ENCODE peak calls at places on chromosomes 7 and 10, in seven cellular contexts. Z, X, E, R, P, H and F are unnamed samples.

GRCh38 chr10:86365346-86366032 is 1.1 kb downstream of the GRID1 start:
- DNase-seq in Z (no peak), E (peak; percentile 51), R (no peak), H (peak; percentile 50), X (no peak), P (no peak), F (peak; percentile 33)

GRCh38 chr7:30389793-30390192 is 88.8 kb downstream of the NOD1 start:
- DNase-seq in X (peak; percentile 11), P (no peak), H (no peak), Z (no peak), E (no peak), R (no peak), F (no peak)

GRCh38 chr7:73828107-73828803 is 2.5 kb upstream of the CLDN4 start:
- DNase-seq in P (peak; percentile 67), R (peak; percentile 51), Z (no peak), H (no peak), E (peak; percentile 10), X (peak; percentile 78), F (no peak)

GRCh38 chr10:16933799-16934198 is 116.6 kb upstream of the RSU1 start:
- DNase-seq in E (no peak), H (no peak), X (no peak), R (no peak), P (no peak), Z (peak; percentile 34), F (no peak)

GRCh38 chr10:118522791-118523498 is 72.5 kb downstream of the PRLHR start:
- DNase-seq in H (no peak), X (no peak), E (no peak), Z (no peak), P (no peak), R (no peak), F (no peak)

GRCh38 chr10:11110499-11110898 is 92.8 kb downstream of the CELF2 start:
- DNase-seq in X (no peak), P (no peak), R (no peak), H (no peak), Z (no peak), E (no peak), F (no peak)

GRCh38 chr10:124701881-124702656 is 42.1 kb downstream of the FAM53B start:
- DNase-seq in P (no peak), H (no peak), X (peak; percentile 91), E (peak; percentile 85), R (no peak), Z (peak; percentile 83), F (no peak)

GRCh38 chr10:116324951-116325635 is 845 bp downstream of the CCDC172 start:
- DNase-seq in E (no peak), H (no peak), R (no peak), Z (no peak), P (no peak), X (no peak), F (no peak)

GRCh38 chr7:538764-539685 is 19.4 kb upstream of the PDGFA start:
- DNase-seq in E (no peak), X (no peak), P (no peak), H (no peak), R (no peak), Z (no peak), F (no peak)

GRCh38 chr7:158424531-158424930 is 163.1 kb downstream of the PTPRN2 start:
- DNase-seq in Z (no peak), H (peak; percentile 30), R (no peak), E (no peak), P (no peak), X (no peak), F (no peak)

GRCh38 chr10:43037942-43038782 is 38.7 kb upstream of the RET start:
- DNase-seq in P (no peak), Z (no peak), X (no peak), R (no peak), H (no peak), E (no peak), F (no peak)

GRCh38 chr10:128854965-128855364 is 612.1 kb upstream of the MGMT start:
- DNase-seq in Z (peak; percentile 63), P (no peak), H (peak; percentile 75), E (peak; percentile 84), X (peak; percentile 63), R (no peak), F (peak; percentile 97)

GRCh38 chr7:141014523-141015395 is at the start of gene MRPS33:
- DNase-seq in P (peak; percentile 98), E (peak; percentile 96), H (peak; percentile 90), Z (peak; percentile 94), R (peak; percentile 99), X (peak; percentile 97), F (peak; percentile 97)

GRCh38 chr7:156109076-156109475 is 296.8 kb upstream of the SHH start:
- DNase-seq in P (no peak), E (no peak), H (no peak), R (no peak), Z (no peak), X (no peak), F (no peak)

GRCh38 chr7:93053946-93054943 is 63.5 kb downstream of the SAMD9 start:
- DNase-seq in X (peak; percentile 2), P (no peak), R (no peak), H (no peak), Z (no peak), E (no peak), F (no peak)

GRCh38 chr7:99679400-99680191 is at the start of gene CYP3A5:
- DNase-seq in E (no peak), X (peak; percentile 83), H (no peak), P (no peak), R (peak; percentile 90), Z (peak; percentile 32), F (no peak)
- TF ChIP-seq POLR2A in E (no peak), X (peak; percentile 86), H (no peak), P (peak; percentile 47), R (peak; percentile 85), Z (no peak), F (no peak)

DNA sequence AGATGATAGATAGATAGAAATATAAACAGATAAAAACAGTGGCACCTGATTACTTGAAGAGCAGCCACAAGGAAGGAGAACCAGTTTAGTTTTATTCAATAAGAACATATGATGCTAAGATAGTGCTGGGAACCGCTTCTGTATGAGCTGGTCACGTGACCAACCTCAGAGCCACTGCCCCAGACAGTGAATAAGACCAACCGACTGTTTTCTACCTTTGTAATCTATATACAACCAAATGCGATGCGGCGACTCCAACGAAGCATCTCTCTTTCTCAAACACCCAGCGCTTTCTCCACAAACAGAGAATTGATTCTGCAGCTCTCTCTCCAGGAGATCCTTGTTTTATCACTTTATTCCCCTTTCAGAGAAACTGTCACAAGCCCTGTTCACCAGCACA is 55.5 kb upstream of the JCAD start:
- DNase-seq in H (no peak), P (no peak), X (peak; percentile 21), Z (no peak), R (no peak), E (no peak), F (peak; percentile 43)
- H3K4me3 ChIP-seq in H (no peak overlapping the region), P (no peak overlapping the region), X (no peak overlapping the region), Z (peak overlapping the region; percentile 23), R (no peak overlapping the region), E (no peak overlapping the region), F (no peak overlapping the region)

GRCh38 chr10:61289813-61290212 is 163.4 kb downstream of the TMEM26 start:
- DNase-seq in R (no peak), Z (no peak), P (no peak), H (no peak), E (no peak), X (no peak), F (no peak)
- TF ChIP-seq POLR2A in R (no peak), Z (no peak), P (no peak), H (no peak), E (no peak), X (no peak), F (no peak)

GRCh38 chr7:120990468-120991118 is 2.1 kb downstream of the CPED1 start:
- DNase-seq in X (no peak), R (peak; percentile 50), H (no peak), E (no peak), Z (no peak), P (no peak), F (no peak)
- H3K4me3 ChIP-seq in X (no peak overlapping the region), R (peak overlapping the region; percentile 63), H (peak overlapping the region; percentile 51), E (peak overlapping the region; percentile 57), Z (peak overlapping the region; percentile 49), P (no peak overlapping the region), F (no peak overlapping the region)

GRCh38 chr10:68900427-68901105 is 549 bp upstream of the DDX50 start:
- DNase-seq in H (no peak), R (no peak), E (peak; percentile 86), X (no peak), Z (no peak), P (peak; percentile 36), F (no peak)

GRCh38 chr10:68901106-68901927 is at the start of gene DDX50:
- DNase-seq in H (peak; percentile 96), R (peak; percentile 97), E (peak; percentile 96), X (peak; percentile 99), P (peak; percentile 89), Z (peak; percentile 96), F (peak; percentile 98)

GRCh38 chr10:68899186-68899745 is 1.8 kb upstream of the DDX50 start:
- DNase-seq in X (no peak), R (no peak), H (no peak), P (no peak), Z (no peak), E (no peak), F (no peak)

GRCh38 chr10:68895041-68895440 is 6.1 kb upstream of the DDX50 start:
- DNase-seq in P (no peak), Z (no peak), X (no peak), R (no peak), H (no peak), E (no peak), F (no peak)

DNA sequence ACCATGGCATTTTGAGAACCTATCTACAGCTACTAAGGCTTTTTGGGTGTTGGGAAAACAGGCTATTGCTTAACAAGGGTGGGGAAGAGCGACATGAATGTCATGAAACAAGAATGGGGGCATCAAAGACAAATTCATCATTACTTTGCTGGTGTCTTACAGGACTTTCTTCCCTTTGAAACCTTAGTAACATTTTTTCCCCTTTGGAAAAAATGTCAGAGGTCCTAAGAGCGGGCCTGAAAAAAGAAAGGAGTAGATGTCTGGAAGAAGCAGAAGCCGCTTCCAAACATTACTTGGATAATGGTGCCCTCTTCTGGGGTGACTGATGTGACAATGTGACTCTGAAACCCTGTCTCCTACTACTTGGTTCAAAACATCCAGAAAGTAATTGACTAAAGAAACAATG is 3.8 kb upstream of the DDX50 start:
- DNase-seq in Z (no peak), E (no peak), R (peak; percentile 64), X (peak; percentile 72), P (peak; percentile 49), H (no peak), F (peak; percentile 56)
- TF ChIP-seq POLR2A in Z (no peak), E (no peak), R (no peak), X (no peak), P (no peak), H (no peak), F (no peak)